ENCODE peak calls at places on chromosomes 4 and X, in seven cellular contexts. F is H1, S is K562, T is SK-N-SH, V is HCT116, K is GM12878, A is HepG2. O is an unnamed sample.

GRCh38 chr4:16952462-16952871 is 54.0 kb upstream of the LDB2 start:
- DNase-seq in F (no peak), T (peak), K (no peak), V (no peak), S (no peak), A (no peak), O (no peak)

GRCh38 chr4:78962597-78963115 is 23.4 kb upstream of the PAQR3 start:
- DNase-seq in T (no peak), S (no peak), K (no peak), V (no peak), A (no peak), F (no peak), O (no peak)

GRCh38 chr4:90495211-90495610 is 368.0 kb downstream of the CCSER1 start:
- DNase-seq in S (no peak), T (peak), V (no peak), K (no peak), A (no peak), F (no peak), O (no peak)

GRCh38 chr4:82467442-82467841 is 37.1 kb downstream of the ENOPH1 start:
- DNase-seq in A (peak), V (no peak), T (no peak), F (no peak), S (no peak), K (no peak), O (no peak)

GRCh38 chr4:128583753-128584712 is 225.5 kb upstream of the JADE1 start:
- DNase-seq in K (no peak), S (no peak), F (no peak), A (no peak), T (peak), V (no peak), O (no peak)

GRCh38 chr4:127870688-127871087 is 10.0 kb upstream of the PLK4 start:
- DNase-seq in V (no peak), A (no peak), T (no peak), S (no peak), K (no peak), F (no peak), O (no peak)

GRCh38 chr4:69096111-69096656 is at the start of gene UGT2B7:
- DNase-seq in V (no peak), F (no peak), K (no peak), S (no peak), A (peak), T (no peak), O (no peak)

GRCh38 chr4:26404597-26405323 is 83.9 kb downstream of the RBPJ start:
- DNase-seq in V (no peak), T (no peak), K (no peak), F (no peak), S (peak), A (no peak), O (no peak)

GRCh38 chrX:6782831-6783230 is 247.9 kb upstream of the VCX3A start:
- DNase-seq in T (no peak), S (no peak), K (no peak), F (no peak), A (no peak), V (no peak), O (no peak)

GRCh38 chrX:6777211-6778002 is 242.5 kb upstream of the VCX3A start:
- DNase-seq in V (no peak), K (no peak), A (no peak), F (no peak), T (no peak), S (no peak), O (no peak)

GRCh38 chrX:6778547-6779231 is 243.8 kb upstream of the VCX3A start:
- DNase-seq in A (no peak), S (no peak), V (no peak), F (peak), K (no peak), T (no peak), O (no peak)
- TF ChIP-seq JUND in A (no peak), S (no peak), V (no peak), F (no peak), K (no peak), T (no peak), O (no peak)

GRCh38 chr4:64821612-64822011 is 412.4 kb upstream of the TECRL start:
- DNase-seq in A (no peak), V (no peak), S (no peak), F (no peak), K (no peak), T (no peak), O (no peak)
- TF ChIP-seq JUND in A (no peak), V (no peak), S (no peak), F (no peak), K (no peak), T (no peak), O (no peak)

DNA sequence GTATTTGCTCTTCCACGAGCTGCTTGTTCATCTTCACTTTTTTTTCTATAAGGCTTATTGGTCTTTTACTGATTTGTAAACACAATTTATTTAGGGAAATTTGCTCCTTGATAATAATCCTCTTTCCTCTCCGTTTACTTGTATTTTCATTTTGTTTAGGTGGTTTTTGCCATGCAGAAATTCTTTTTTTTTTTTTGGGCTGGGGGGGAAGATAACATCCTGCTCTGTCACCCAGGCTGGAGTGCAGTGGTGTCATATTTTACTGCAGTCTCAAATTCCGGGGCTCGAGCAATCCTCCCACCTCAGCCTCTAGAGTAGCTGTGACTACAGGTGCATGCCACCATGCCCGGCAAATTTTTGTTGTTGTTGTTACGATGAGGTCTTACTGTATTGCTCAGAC is 31.6 kb upstream of the BRS3 start:
- DNase-seq in T (no peak), V (no peak), F (no peak), S (no peak), K (no peak), A (no peak), O (no peak)
- TF ChIP-seq JUND in T (no peak), V (no peak), F (no peak), S (no peak), K (no peak), A (no peak), O (no peak)

DNA sequence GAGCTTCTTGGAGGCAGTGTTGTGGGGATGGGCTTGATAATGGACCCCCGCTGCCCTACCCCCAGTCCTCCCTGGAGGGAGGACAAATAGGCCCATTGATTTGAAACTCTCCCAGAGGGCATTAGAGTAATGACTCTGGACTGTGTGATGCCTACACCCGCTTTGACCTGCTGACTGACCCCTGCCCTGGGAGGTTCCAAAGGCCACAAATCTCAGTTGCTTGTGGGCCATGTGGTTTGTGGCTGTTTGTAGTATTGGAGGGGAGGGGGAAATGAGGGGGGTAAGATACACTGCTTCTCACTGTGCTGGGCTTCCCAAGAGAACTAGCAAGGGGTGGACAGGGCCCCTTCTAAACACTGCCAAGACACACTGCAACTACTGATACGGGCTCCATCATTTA is 27.6 kb upstream of the BCORL1 start:
- DNase-seq in F (no peak), K (no peak), S (no peak), V (no peak), A (no peak), T (no peak), O (no peak)
- TF ChIP-seq JUND in F (no peak), K (no peak), S (no peak), V (no peak), A (no peak), T (no peak), O (no peak)

DNA sequence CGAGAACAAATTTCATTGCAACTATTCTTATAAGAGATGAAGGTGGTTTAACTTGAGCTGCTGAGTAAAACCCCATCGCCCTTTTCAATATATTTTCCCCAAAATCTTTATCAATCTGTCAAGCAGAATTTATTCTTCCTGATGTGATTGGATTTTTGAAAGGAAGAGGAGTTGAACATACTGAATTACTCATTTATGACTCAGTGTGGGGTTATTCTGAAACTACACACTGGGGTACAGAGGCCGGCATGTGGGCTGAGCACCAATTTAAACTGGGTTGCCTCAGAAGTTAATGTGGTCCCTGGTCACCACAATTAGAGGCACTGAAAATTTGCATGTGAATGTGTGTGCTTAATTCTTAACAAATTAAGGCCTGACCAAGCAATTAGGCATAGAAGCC is 170.7 kb downstream of the IL15 start:
- DNase-seq in A (no peak), S (no peak), F (no peak), T (no peak), K (no peak), V (no peak), O (no peak)
- TF ChIP-seq JUND in A (no peak), S (no peak), F (no peak), T (peak), K (no peak), V (no peak), O (no peak)

O was measured in T47D.